ENCODE peak calls at places on chromosomes 13 and 19, in ten cellular contexts. L is EL; A is HS-27A; P is psoas muscle; C is fibroblast of gingiva; R is activated naive CD4-positive, alpha-beta T cell; Z is C1 segment of cervical spinal cord; G is activated CD8-positive, alpha-beta memory T cell treated with anti-CD3 and anti-CD28 coated beads for 24 hours; M is erythroblast; X is AG08396. F is an unnamed sample.

GRCh38 chr13:97295279-97296182 is 73.4 kb downstream of the MBNL2 start:
- DNase-seq in P (no peak), M (peak), R (no peak), G (no peak), Z (no peak), A (no peak), C (peak), X (peak), L (peak), F (peak)

GRCh38 chr13:35978607-35979316 is 152.4 kb downstream of the DCLK1 start:
- DNase-seq in C (peak), X (peak), L (peak), G (no peak), A (peak), R (no peak), M (peak), P (no peak), Z (no peak), F (peak)

GRCh38 chr13:68176486-68176885 is 946.4 kb upstream of the PCDH9 start:
- DNase-seq in Z (no peak), P (no peak), L (no peak), R (no peak), X (no peak), A (peak), G (no peak), C (peak), M (no peak), F (peak)

GRCh38 chr13:67554296-67554695 is 324.2 kb upstream of the PCDH9 start:
- DNase-seq in X (no peak), R (no peak), A (no peak), L (no peak), Z (no peak), P (no peak), G (no peak), M (peak), C (peak), F (no peak)

GRCh38 chr13:110546933-110547332 is 14.6 kb downstream of the RAB20 start:
- DNase-seq in L (peak), X (peak), Z (no peak), P (peak), M (no peak), R (no peak), C (peak), G (no peak), A (peak), F (peak)

GRCh38 chr19:50795665-50796073 is 5.5 kb downstream of the ACP4 start:
- DNase-seq in R (no peak), A (no peak), P (no peak), M (no peak), Z (no peak), C (no peak), X (no peak), L (peak), G (peak), F (no peak)

GRCh38 chr13:110150384-110151091 is 156.4 kb downstream of the COL4A1 start:
- DNase-seq in M (no peak), R (no peak), Z (no peak), G (no peak), P (no peak), L (peak), C (peak), A (no peak), X (peak), F (no peak)

GRCh38 chr13:111270126-111270525 is 50.3 kb upstream of the TEX29 start:
- DNase-seq in P (no peak), C (no peak), A (no peak), R (no peak), Z (no peak), G (no peak), M (no peak), L (no peak), X (no peak), F (no peak)

GRCh38 chr13:99693351-99693750 is 192.1 kb downstream of the TM9SF2 start:
- DNase-seq in X (no peak), P (no peak), L (no peak), C (no peak), Z (no peak), G (no peak), A (no peak), M (peak), R (no peak), F (no peak)

GRCh38 chr13:100541882-100542545 is 46.6 kb downstream of the GGACT start:
- DNase-seq in R (no peak), L (no peak), M (no peak), X (no peak), G (no peak), Z (no peak), P (no peak), C (no peak), A (no peak), F (no peak)

GRCh38 chr13:41229356-41229755 is 34.0 kb downstream of the MTRF1 start:
- DNase-seq in L (no peak), G (no peak), Z (no peak), P (no peak), A (no peak), R (no peak), M (no peak), X (no peak), C (no peak), F (no peak)

GRCh38 chr13:73107459-73107858 is 48.7 kb downstream of the KLF5 start:
- DNase-seq in G (no peak), L (no peak), A (no peak), P (no peak), Z (no peak), C (no peak), X (no peak), R (no peak), M (no peak), F (no peak)

GRCh38 chr13:79775830-79776229 is 294.9 kb downstream of the NDFIP2 start:
- DNase-seq in R (no peak), A (peak), L (peak), C (peak), M (peak), G (no peak), X (peak), P (no peak), Z (peak), F (peak)

GRCh38 chr13:73169971-73170370 is 111.2 kb downstream of the KLF5 start:
- DNase-seq in R (no peak), Z (no peak), G (no peak), P (no peak), A (no peak), L (no peak), C (no peak), X (no peak), M (no peak), F (no peak)

GRCh38 chr13:48993150-48993549 is 17.4 kb downstream of the FNDC3A start:
- DNase-seq in M (no peak), P (no peak), A (no peak), R (no peak), C (no peak), X (no peak), L (no peak), G (no peak), Z (no peak), F (no peak)

GRCh38 chr19:47643281-47643680 is 34.3 kb downstream of the BICRA start:
- DNase-seq in R (no peak), G (no peak), L (no peak), C (no peak), Z (no peak), X (no peak), A (no peak), M (no peak), P (peak), F (no peak)

GRCh38 chr13:81779896-81780295 is 1439.0 kb upstream of the SPRY2 start:
- DNase-seq in Z (no peak), M (no peak), R (no peak), P (no peak), G (no peak), X (no peak), A (no peak), L (no peak), C (no peak), F (no peak)

GRCh38 chr13:24130134-24130792 is 30.3 kb upstream of the SPATA13 start:
- DNase-seq in M (no peak), R (no peak), X (no peak), G (no peak), C (no peak), A (no peak), P (no peak), L (no peak), Z (no peak), F (no peak)

GRCh38 chr13:40591091-40591490 is 75.3 kb downstream of the FOXO1 start:
- DNase-seq in G (no peak), C (no peak), R (no peak), M (no peak), A (no peak), L (no peak), X (no peak), Z (no peak), P (no peak), F (no peak)

GRCh38 chr13:33228645-33229445 is 56.7 kb downstream of the STARD13 start:
- DNase-seq in A (no peak), Z (no peak), G (no peak), L (peak), X (peak), R (no peak), M (peak), C (peak), P (no peak), F (peak)

GRCh38 chr13:111510502-111511218 is 190.2 kb downstream of the TEX29 start:
- DNase-seq in P (no peak), R (no peak), M (no peak), L (no peak), A (no peak), C (no peak), G (no peak), Z (no peak), X (no peak), F (no peak)

GRCh38 chr13:112877976-112878955 is 90.7 kb upstream of the MCF2L start:
- DNase-seq in R (no peak), C (no peak), G (no peak), L (no peak), Z (no peak), M (no peak), P (peak), A (no peak), X (no peak), F (no peak)

GRCh38 chr19:57171551-57172081 is 4.3 kb upstream of the DUXA start:
- DNase-seq in A (no peak), Z (peak), P (no peak), X (peak), G (peak), M (peak), C (peak), R (no peak), L (peak), F (peak)

GRCh38 chr19:33471111-33471996 is 50.2 kb downstream of the PEPD start:
- DNase-seq in M (no peak), Z (no peak), C (no peak), R (no peak), A (no peak), P (no peak), X (no peak), G (no peak), L (no peak), F (no peak)

GRCh38 chr19:35459414-35460082 is 11.5 kb downstream of the FFAR2 start:
- DNase-seq in Z (no peak), G (no peak), P (peak), R (no peak), X (no peak), M (no peak), A (no peak), L (no peak), C (no peak), F (no peak)

GRCh38 chr19:54172764-54173699 is at the start of gene TMC4:
- DNase-seq in A (peak), M (no peak), C (no peak), Z (no peak), L (peak), P (no peak), G (no peak), X (peak), R (no peak), F (peak)

GRCh38 chr13:51520524-51520923 is 63.7 kb upstream of the WDFY2 start:
- DNase-seq in C (peak), Z (no peak), R (no peak), A (no peak), X (peak), L (peak), M (no peak), P (no peak), G (no peak), F (peak)

GRCh38 chr19:36373638-36374156 is 5.3 kb downstream of the ZFP14 start:
- DNase-seq in R (no peak), L (no peak), X (no peak), G (no peak), C (no peak), Z (no peak), P (no peak), M (no peak), A (no peak), F (no peak)

GRCh38 chr13:100235311-100235901 is 146.5 kb downstream of the PCCA start:
- DNase-seq in X (peak), M (peak), A (no peak), P (no peak), G (no peak), C (peak), R (no peak), Z (no peak), L (peak), F (peak)

GRCh38 chr13:28611654-28612131 is 47.2 kb upstream of the POMP start:
- DNase-seq in R (no peak), A (no peak), M (no peak), C (no peak), P (no peak), L (peak), X (no peak), Z (no peak), G (no peak), F (no peak)

GRCh38 chr19:49200238-49200862 is 42.8 kb downstream of the TRPM4 start:
- DNase-seq in A (no peak), L (no peak), G (no peak), M (no peak), X (peak), R (no peak), C (no peak), P (peak), Z (no peak), F (peak)

GRCh38 chr13:30396434-30397075 is 25.7 kb upstream of the UBE2L5 start:
- DNase-seq in A (no peak), G (no peak), Z (no peak), M (no peak), P (no peak), C (no peak), X (no peak), R (no peak), L (no peak), F (no peak)

GRCh38 chr13:102369303-102369702 is 32.5 kb downstream of the FGF14 start:
- DNase-seq in L (no peak), P (no peak), G (no peak), A (no peak), M (peak), Z (no peak), C (no peak), R (no peak), X (no peak), F (peak)

F was measured in MCF 10A.